ENCODE peak calls at places on chromosomes 5 and 9, in nine cellular contexts. T, C, D, E, N, A, Z, M and W are unnamed samples.

GRCh38 chr9:128034821-128035764 is 32.0 kb downstream of the NAIF1 start:
- DNase-seq in T (peak), C (peak), D (peak), E (peak), N (peak), A (peak), Z (peak), M (peak), W (peak)

GRCh38 chr5:116216246-116216645 is 131.4 kb downstream of the COMMD10 start:
- DNase-seq in T (no peak), C (no peak), D (no peak), E (no peak), N (no peak), A (no peak), Z (no peak), M (peak), W (no peak)

GRCh38 chr9:136671646-136672430 is 9.1 kb downstream of the EGFL7 start:
- DNase-seq in T (peak), C (peak), D (peak), E (peak), N (peak), A (no peak), Z (peak), M (no peak), W (no peak)

GRCh38 chr5:80703291-80703690 is 48.5 kb upstream of the DHFR start:
- DNase-seq in T (no peak), C (no peak), D (no peak), E (no peak), N (no peak), A (no peak), Z (no peak), M (no peak), W (no peak)

GRCh38 chr9:111974092-111974681 is 77.6 kb downstream of the UGCG start:
- DNase-seq in T (peak), C (no peak), D (peak), E (no peak), N (no peak), A (peak), Z (peak), M (peak), W (no peak)

GRCh38 chr5:134466241-134467069 is 54.8 kb upstream of the CDKN2AIPNL start:
- DNase-seq in T (peak), C (peak), D (peak), E (peak), N (peak), A (peak), Z (peak), M (peak), W (peak)

GRCh38 chr9:5796298-5796697 is 36.6 kb downstream of the ERMP1 start:
- DNase-seq in T (no peak), C (no peak), D (no peak), E (no peak), N (no peak), A (no peak), Z (no peak), M (no peak), W (no peak)

GRCh38 chr5:28779161-28779754 is 1740.9 kb upstream of the CDH9 start:
- DNase-seq in T (no peak), C (peak), D (peak), E (no peak), N (no peak), A (no peak), Z (peak), M (no peak), W (no peak)

GRCh38 chr9:131370638-131371037 is 23.2 kb upstream of the PRRC2B start:
- DNase-seq in T (no peak), C (no peak), D (no peak), E (no peak), N (no peak), A (no peak), Z (no peak), M (no peak), W (no peak)

GRCh38 chr9:18692240-18692639 is 218.3 kb downstream of the ADAMTSL1 start:
- DNase-seq in T (no peak), C (no peak), D (no peak), E (no peak), N (no peak), A (no peak), Z (no peak), M (no peak), W (no peak)

GRCh38 chr5:176531902-176532493 is 5.2 kb downstream of the RNF44 start:
- DNase-seq in T (no peak), C (no peak), D (no peak), E (no peak), N (no peak), A (no peak), Z (no peak), M (no peak), W (no peak)

GRCh38 chr9:119961774-119962408 is 592.7 kb upstream of the BRINP1 start:
- DNase-seq in T (peak), C (peak), D (peak), E (peak), N (peak), A (no peak), Z (peak), M (peak), W (no peak)

GRCh38 chr5:58183078-58183885 is 276.6 kb downstream of the PLK2 start:
- DNase-seq in T (no peak), C (no peak), D (peak), E (no peak), N (no peak), A (no peak), Z (no peak), M (no peak), W (no peak)

GRCh38 chr5:7576023-7576715 is 180.2 kb downstream of the ADCY2 start:
- DNase-seq in T (no peak), C (no peak), D (no peak), E (no peak), N (no peak), A (no peak), Z (no peak), M (no peak), W (no peak)

GRCh38 chr9:121954477-121955175 is 138.5 kb downstream of the TTLL11 start:
- DNase-seq in T (no peak), C (no peak), D (no peak), E (no peak), N (peak), A (no peak), Z (no peak), M (peak), W (no peak)

GRCh38 chr5:174355208-174355612 is 309.7 kb downstream of the NSG2 start:
- DNase-seq in T (peak), C (no peak), D (peak), E (no peak), N (no peak), A (peak), Z (peak), M (peak), W (peak)

GRCh38 chr9:90966475-90967150 is 165.0 kb downstream of the SYK start:
- DNase-seq in T (peak), C (no peak), D (peak), E (no peak), N (no peak), A (no peak), Z (no peak), M (peak), W (no peak)

GRCh38 chr9:37892063-37892462 is 11.9 kb downstream of the SLC25A51 start:
- DNase-seq in T (no peak), C (no peak), D (no peak), E (no peak), N (no peak), A (no peak), Z (no peak), M (no peak), W (no peak)

GRCh38 chr5:98470747-98471146 is 302.7 kb upstream of the RGMB start:
- DNase-seq in T (no peak), C (no peak), D (peak), E (no peak), N (no peak), A (no peak), Z (no peak), M (no peak), W (no peak)

GRCh38 chr9:35097573-35097972 is 1.2 kb upstream of the PIGO start:
- DNase-seq in T (no peak), C (no peak), D (no peak), E (no peak), N (no peak), A (no peak), Z (no peak), M (no peak), W (no peak)

GRCh38 chr5:121949885-121950284 is 11.9 kb upstream of the SRFBP1 start:
- DNase-seq in T (peak), C (peak), D (peak), E (peak), N (peak), A (no peak), Z (peak), M (peak), W (no peak)

GRCh38 chr9:96478829-96479371 is 28.9 kb downstream of the HABP4 start:
- DNase-seq in T (peak), C (no peak), D (no peak), E (no peak), N (no peak), A (no peak), Z (no peak), M (no peak), W (no peak)
- H3K4me2 ChIP-seq in T (peak), C (no peak), D (no peak), E (no peak), N (no peak), A (no peak), Z (no peak), M (no peak), W (no peak)

GRCh38 chr5:160466889-160467554 is 45.4 kb downstream of the PTTG1 start:
- DNase-seq in T (no peak), C (no peak), D (peak), E (no peak), N (no peak), A (no peak), Z (peak), M (no peak), W (no peak)

GRCh38 chr5:160468576-160468975 is 46.9 kb downstream of the PTTG1 start:
- DNase-seq in T (no peak), C (no peak), D (no peak), E (no peak), N (no peak), A (no peak), Z (no peak), M (no peak), W (no peak)

GRCh38 chr5:160466121-160466520 is 44.5 kb downstream of the PTTG1 start:
- DNase-seq in T (no peak), C (no peak), D (no peak), E (no peak), N (no peak), A (no peak), Z (no peak), M (no peak), W (no peak)

GRCh38 chr5:160469156-160470144 is 47.8 kb downstream of the PTTG1 start:
- DNase-seq in T (no peak), C (no peak), D (no peak), E (no peak), N (no peak), A (no peak), Z (no peak), M (no peak), W (no peak)

DNA sequence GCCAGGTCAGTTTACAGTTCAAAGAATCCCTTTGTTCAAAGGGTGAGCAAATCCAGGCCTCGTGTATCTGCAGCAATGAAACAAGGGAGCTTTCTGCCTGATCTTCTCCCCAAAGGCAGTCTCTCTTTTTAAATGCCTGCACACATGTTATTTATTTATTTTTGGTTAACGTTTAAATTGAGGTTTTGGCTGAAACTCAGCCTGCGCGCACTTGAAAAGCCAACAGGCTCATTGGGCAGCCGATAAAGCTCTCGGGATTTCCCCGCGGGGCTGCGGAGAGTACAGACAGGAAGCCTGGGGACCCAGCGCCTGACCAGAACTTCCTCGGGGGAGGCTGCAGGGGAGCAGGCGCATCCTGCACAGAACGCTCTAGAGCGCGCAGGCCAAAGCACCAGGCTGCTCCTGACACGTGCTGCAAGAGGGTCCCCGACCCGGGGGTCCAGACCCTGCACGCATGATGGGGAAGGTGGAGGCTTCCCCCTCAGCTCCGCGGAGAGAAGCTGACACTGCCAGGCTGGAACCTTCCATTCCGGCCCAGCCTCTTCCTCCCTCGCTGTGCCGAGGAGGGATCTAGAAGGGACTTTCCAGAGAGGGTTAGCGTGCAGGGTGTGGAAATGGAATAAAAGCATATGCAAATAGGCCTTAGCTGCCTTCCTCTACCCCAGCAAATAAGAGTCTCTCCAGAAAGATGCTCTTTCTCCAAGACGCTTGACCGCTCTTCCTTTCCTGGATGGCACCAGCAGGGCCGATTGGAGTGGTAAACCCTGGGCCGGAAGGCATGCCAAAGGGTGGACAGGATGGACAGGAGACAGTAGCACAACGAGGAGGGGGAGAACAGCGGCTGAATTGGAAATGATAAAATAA is 46.1 kb downstream of the PTTG1 start:
- DNase-seq in T (peak), C (peak), D (peak), E (no peak), N (peak), A (no peak), Z (peak), M (peak), W (no peak)
- H2AFZ ChIP-seq in T (peak), C (peak), D (peak), E (no peak), N (peak), A (no peak), Z (peak), M (peak), W (peak)

DNA sequence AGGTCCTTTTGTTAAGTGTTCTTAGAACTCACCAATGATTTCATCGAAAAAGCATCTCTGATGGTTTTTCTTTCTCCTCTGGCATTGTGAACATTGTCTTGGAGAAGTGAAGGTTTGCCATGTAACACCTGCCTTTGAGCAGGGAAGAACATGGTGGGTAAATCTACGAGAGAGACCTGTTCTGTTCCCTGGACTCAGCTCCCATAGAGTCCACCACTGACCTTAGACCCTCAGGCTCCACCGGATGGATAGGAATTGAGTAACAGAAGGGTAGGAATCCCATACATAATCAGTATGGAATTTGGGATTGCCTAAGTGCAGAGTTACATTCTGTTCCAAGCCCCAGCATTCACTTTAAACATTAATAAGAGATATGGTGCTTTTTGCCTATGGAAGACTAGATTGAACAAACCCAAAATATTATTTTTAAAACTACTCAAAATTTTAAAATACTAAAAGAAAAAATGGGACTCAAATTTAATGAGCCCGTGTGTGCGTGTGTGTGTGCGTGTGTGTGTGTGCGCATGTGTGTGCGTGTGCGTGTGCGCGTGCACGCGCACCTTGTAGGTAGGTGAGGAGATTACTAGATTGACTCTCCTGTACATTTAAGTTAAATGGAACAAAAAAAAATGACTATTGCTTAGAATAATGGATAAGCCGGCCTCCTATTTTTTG is 92.0 kb downstream of the C9orf152 start:
- DNase-seq in T (peak), C (no peak), D (peak), E (no peak), N (no peak), A (peak), Z (no peak), M (peak), W (no peak)
- H3K4me2 ChIP-seq in T (peak), C (no peak), D (no peak), E (no peak), N (peak), A (peak), Z (no peak), M (peak), W (peak)

GRCh38 chr5:77143998-77144836 is 57.1 kb upstream of the ZBED3 start:
- DNase-seq in T (peak), C (peak), D (peak), E (peak), N (peak), A (peak), Z (peak), M (peak), W (no peak)
- H2AFZ ChIP-seq in T (no peak), C (no peak), D (no peak), E (no peak), N (no peak), A (no peak), Z (no peak), M (no peak), W (no peak)

GRCh38 chr5:73426034-73426433 is 22.5 kb downstream of the FOXD1 start:
- DNase-seq in T (no peak), C (no peak), D (no peak), E (no peak), N (no peak), A (no peak), Z (no peak), M (no peak), W (peak)
- H3K4me2 ChIP-seq in T (no peak), C (no peak), D (no peak), E (no peak), N (no peak), A (no peak), Z (no peak), M (no peak), W (no peak)

GRCh38 chr5:156918311-156918845 is 44.6 kb downstream of the TIMD4 start:
- DNase-seq in T (no peak), C (no peak), D (no peak), E (no peak), N (no peak), A (no peak), Z (no peak), M (no peak), W (no peak)

GRCh38 chr5:156922207-156922792 is 40.7 kb downstream of the TIMD4 start:
- DNase-seq in T (no peak), C (no peak), D (no peak), E (no peak), N (no peak), A (no peak), Z (no peak), M (no peak), W (no peak)

GRCh38 chr5:156920042-156920860 is 42.8 kb downstream of the TIMD4 start:
- DNase-seq in T (peak), C (peak), D (peak), E (no peak), N (no peak), A (no peak), Z (peak), M (no peak), W (no peak)

DNA sequence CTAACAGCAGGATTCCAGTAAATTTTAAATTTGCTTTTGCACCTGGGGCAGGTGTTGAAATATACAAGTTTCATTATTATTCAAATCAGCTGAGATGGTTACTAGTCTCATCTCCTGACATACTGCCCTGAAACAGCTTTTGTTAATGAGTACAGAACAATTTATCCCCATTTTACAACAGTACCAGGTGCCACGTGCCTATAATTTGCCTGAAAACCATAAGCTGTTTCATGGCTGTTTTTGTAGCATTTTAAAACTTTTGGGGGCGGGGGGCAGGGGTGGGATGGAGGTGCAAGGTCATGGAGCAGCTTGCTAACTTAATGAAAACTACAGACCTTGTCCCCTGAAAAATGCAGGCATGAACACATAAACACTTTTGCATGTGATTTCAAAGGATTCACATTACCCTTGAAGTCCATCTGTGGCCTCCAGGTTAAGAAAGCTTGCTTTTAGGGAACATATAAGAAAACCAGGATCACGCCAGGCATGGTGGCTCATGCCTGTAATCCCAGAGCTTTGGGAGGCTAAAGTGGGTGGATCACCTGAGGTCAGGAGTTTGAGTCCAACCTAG is 42.1 kb downstream of the TIMD4 start:
- DNase-seq in T (no peak), C (no peak), D (no peak), E (no peak), N (no peak), A (no peak), Z (no peak), M (no peak), W (no peak)
- H2AFZ ChIP-seq in T (no peak), C (no peak), D (no peak), E (no peak), N (no peak), A (no peak), Z (no peak), M (no peak), W (no peak)

GRCh38 chr9:1047605-1048235 is 2.4 kb upstream of the DMRT2 start:
- DNase-seq in T (peak), C (no peak), D (peak), E (no peak), N (no peak), A (no peak), Z (no peak), M (peak), W (no peak)
- H3K4me2 ChIP-seq in T (peak), C (no peak), D (peak), E (no peak), N (peak), A (peak), Z (no peak), M (peak), W (peak)

GRCh38 chr9:82320566-82320965 is 332.0 kb downstream of the SPATA31D1 start:
- DNase-seq in T (peak), C (no peak), D (no peak), E (no peak), N (no peak), A (no peak), Z (no peak), M (no peak), W (no peak)
- H2AFZ ChIP-seq in T (no peak), C (no peak), D (no peak), E (no peak), N (peak), A (no peak), Z (no peak), M (no peak), W (no peak)

GRCh38 chr5:50712479-50712878 is 46.0 kb downstream of the PARP8 start:
- DNase-seq in T (no peak), C (no peak), D (no peak), E (no peak), N (peak), A (no peak), Z (no peak), M (no peak), W (no peak)
- H3K4me2 ChIP-seq in T (no peak), C (no peak), D (no peak), E (no peak), N (no peak), A (no peak), Z (no peak), M (no peak), W (no peak)

DNA sequence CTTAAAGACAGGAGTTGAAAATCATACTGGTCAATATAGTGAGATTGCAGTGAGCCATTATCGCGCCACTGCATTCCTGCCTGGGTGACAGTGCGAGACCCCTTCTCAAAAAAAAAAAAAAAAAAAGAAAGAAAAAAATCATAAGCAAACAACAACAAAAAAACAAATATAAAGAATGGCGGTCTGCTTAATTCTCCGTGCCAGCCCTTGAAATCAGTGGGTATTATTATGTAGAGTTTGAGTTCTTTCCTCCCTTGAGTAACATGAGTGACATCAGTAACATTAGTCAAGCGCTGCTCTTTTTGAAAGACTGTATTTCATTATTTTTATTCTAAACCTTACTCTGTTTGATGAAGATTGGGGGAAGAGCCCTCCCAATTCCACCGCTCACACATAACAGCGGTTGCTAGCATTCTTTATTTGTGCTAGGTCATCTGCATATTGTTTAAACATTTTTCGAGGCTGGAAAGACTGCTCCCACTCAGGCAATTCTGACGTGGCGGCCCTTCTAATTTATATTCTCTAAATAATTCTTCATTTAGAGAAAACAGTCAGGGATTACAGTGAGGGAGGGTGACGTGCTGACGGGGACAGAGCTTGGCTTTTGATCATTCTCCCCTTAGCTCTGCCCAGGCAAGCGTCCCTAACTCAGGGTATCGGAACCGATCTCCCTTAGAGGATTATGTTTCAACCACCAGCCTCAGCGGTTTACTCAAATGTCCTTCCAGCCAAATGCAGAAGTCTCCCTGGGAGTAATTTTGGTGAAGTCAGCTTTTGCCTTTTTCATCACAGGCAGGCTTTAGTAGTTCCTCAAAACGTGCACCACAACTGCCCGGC is 873 bp upstream of the MARCHF6 start:
- DNase-seq in T (peak), C (peak), D (peak), E (no peak), N (peak), A (peak), Z (peak), M (peak), W (no peak)
- H2AFZ ChIP-seq in T (peak), C (peak), D (peak), E (peak), N (peak), A (peak), Z (peak), M (peak), W (peak)